ENCODE peak calls at places on chromosome 7, in four cellular contexts. X is WTC11, U is foreskin fibroblast, V is RWPE2. Z is an unnamed sample.

GRCh38 chr7:149126662-149127321 is 668 bp upstream of the ZNF425 start:
- DNase-seq in U (peak), X (no peak), V (no peak), Z (no peak)

GRCh38 chr7:114889646-114890285 is 32.1 kb upstream of the MDFIC start:
- DNase-seq in V (no peak), U (peak), X (no peak), Z (no peak)

GRCh38 chr7:16098058-16098457 is 323.3 kb downstream of the CRPPA start:
- DNase-seq in X (no peak), V (no peak), U (no peak), Z (no peak)

GRCh38 chr7:66099232-66099550 is 15.5 kb upstream of the CRCP start:
- DNase-seq in U (no peak), X (no peak), V (no peak), Z (no peak)

GRCh38 chr7:155848691-155849690 is 36.7 kb upstream of the SHH start:
- DNase-seq in V (no peak), X (no peak), U (no peak), Z (no peak)

GRCh38 chr7:3771906-3772305 is 470.9 kb downstream of the SDK1 start:
- DNase-seq in X (no peak), U (no peak), V (no peak), Z (no peak)

GRCh38 chr7:4561775-4562174 is 120.3 kb upstream of the FOXK1 start:
- DNase-seq in U (no peak), V (no peak), X (no peak), Z (no peak)

GRCh38 chr7:115941703-115942268 is 88.8 kb downstream of the TFEC start:
- DNase-seq in X (no peak), U (peak), V (no peak), Z (no peak)

GRCh38 chr7:130107949-130108674 is 37.8 kb downstream of the KLHDC10 start:
- DNase-seq in X (no peak), U (no peak), V (no peak), Z (no peak)

GRCh38 chr7:103446046-103446520 is at the start of gene SLC26A5:
- DNase-seq in V (peak), U (no peak), X (peak), Z (no peak)

GRCh38 chr7:2529161-2530075 is 9.8 kb downstream of the LFNG start:
- DNase-seq in X (no peak), V (peak), U (peak), Z (no peak)

GRCh38 chr7:92644406-92645113 is 54.4 kb upstream of the FAM133B start:
- DNase-seq in V (no peak), U (no peak), X (no peak), Z (no peak)

GRCh38 chr7:90552521-90552920 is 43.6 kb upstream of the CDK14 start:
- DNase-seq in U (no peak), X (no peak), V (no peak), Z (no peak)

GRCh38 chr7:154837087-154837486 is 165.8 kb downstream of the PAXIP1 start:
- DNase-seq in X (no peak), V (no peak), U (no peak), Z (no peak)

GRCh38 chr7:100568936-100569844 is 4.5 kb downstream of the SAP25 start:
- DNase-seq in U (peak), V (no peak), X (peak), Z (no peak)

GRCh38 chr7:157813053-157813452 is 476.2 kb downstream of the DNAJB6 start:
- DNase-seq in V (peak), X (no peak), U (no peak), Z (peak)

GRCh38 chr7:149872419-149873073 is 1.2 kb upstream of the ATP6V0E2 start:
- DNase-seq in V (peak), X (peak), U (peak), Z (no peak)

GRCh38 chr7:155544485-155544884 is 1.9 kb downstream of the CNPY1 start:
- DNase-seq in X (no peak), U (no peak), V (no peak), Z (no peak)

GRCh38 chr7:2172311-2173183 is 60.2 kb downstream of the MAD1L1 start:
- DNase-seq in X (no peak), V (no peak), U (peak), Z (no peak)

GRCh38 chr7:149772821-149773425 is 465 bp downstream of the ZNF467 start:
- DNase-seq in V (no peak), U (no peak), X (peak), Z (peak)

GRCh38 chr7:120360918-120361317 is 87.9 kb downstream of the KCND2 start:
- DNase-seq in V (no peak), U (no peak), X (no peak), Z (no peak)

GRCh38 chr7:158176561-158177173 is 411.0 kb downstream of the PTPRN2 start:
- DNase-seq in U (no peak), X (no peak), V (no peak), Z (no peak)

GRCh38 chr7:73971701-73972341 is 56.2 kb upstream of the ELN start:
- DNase-seq in U (no peak), X (peak), V (no peak), Z (peak)
- TF ChIP-seq CTCF in U (peak), X (peak), V (peak), Z (no peak)

GRCh38 chr7:131546583-131547111 is 9.8 kb downstream of the PODXL start:
- DNase-seq in V (no peak), X (peak), U (no peak), Z (peak)
- TF ChIP-seq CTCF in V (peak), X (peak), U (peak), Z (peak)

GRCh38 chr7:121395961-121396757 is at the start of gene FAM3C:
- DNase-seq in V (peak), U (peak), X (peak), Z (peak)

GRCh38 chr7:121397346-121397745 is 1.2 kb upstream of the FAM3C start:
- DNase-seq in V (no peak), X (no peak), U (no peak), Z (no peak)

GRCh38 chr7:121395494-121395960 is 581 bp downstream of the FAM3C start:
- DNase-seq in U (peak), V (peak), X (peak), Z (no peak)

GRCh38 chr7:121397832-121398231 is 1.7 kb upstream of the FAM3C start:
- DNase-seq in X (no peak), U (no peak), V (no peak), Z (no peak)

GRCh38 chr7:121398246-121398645 is 2.1 kb upstream of the FAM3C start:
- DNase-seq in V (no peak), X (no peak), U (no peak), Z (no peak)
- TF ChIP-seq CTCF in V (peak), X (no peak), U (peak), Z (peak)

DNA sequence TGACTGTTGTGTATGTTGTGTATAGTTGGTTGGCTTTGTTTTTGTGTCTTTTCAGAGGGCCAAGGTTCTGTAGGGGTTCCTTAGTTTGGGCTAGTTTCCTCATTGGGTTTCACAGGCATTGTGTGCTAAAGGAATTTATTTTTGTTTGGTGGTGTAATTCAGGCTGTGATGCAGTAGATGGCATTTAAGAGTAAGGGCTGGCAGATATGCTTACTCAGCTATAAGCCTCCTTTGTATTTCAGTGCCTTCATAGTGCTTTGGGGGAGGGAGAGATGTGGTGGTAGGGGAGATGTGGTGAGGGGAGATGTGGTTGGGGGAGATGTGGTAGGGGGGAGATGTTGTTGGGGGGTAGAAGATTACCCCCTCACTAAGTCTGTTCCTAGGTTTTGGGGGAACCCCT is 91.7 kb downstream of the SLC25A40 start:
- DNase-seq in U (no peak), V (no peak), X (no peak), Z (no peak)
- TF ChIP-seq CTCF in U (no peak), V (peak), X (no peak), Z (peak)

GRCh38 chr7:32914186-32914585 is 22.6 kb upstream of the KBTBD2 start:
- DNase-seq in U (no peak), V (no peak), X (no peak), Z (no peak)
- TF ChIP-seq CTCF in U (no peak), V (no peak), X (no peak), Z (no peak)

DNA sequence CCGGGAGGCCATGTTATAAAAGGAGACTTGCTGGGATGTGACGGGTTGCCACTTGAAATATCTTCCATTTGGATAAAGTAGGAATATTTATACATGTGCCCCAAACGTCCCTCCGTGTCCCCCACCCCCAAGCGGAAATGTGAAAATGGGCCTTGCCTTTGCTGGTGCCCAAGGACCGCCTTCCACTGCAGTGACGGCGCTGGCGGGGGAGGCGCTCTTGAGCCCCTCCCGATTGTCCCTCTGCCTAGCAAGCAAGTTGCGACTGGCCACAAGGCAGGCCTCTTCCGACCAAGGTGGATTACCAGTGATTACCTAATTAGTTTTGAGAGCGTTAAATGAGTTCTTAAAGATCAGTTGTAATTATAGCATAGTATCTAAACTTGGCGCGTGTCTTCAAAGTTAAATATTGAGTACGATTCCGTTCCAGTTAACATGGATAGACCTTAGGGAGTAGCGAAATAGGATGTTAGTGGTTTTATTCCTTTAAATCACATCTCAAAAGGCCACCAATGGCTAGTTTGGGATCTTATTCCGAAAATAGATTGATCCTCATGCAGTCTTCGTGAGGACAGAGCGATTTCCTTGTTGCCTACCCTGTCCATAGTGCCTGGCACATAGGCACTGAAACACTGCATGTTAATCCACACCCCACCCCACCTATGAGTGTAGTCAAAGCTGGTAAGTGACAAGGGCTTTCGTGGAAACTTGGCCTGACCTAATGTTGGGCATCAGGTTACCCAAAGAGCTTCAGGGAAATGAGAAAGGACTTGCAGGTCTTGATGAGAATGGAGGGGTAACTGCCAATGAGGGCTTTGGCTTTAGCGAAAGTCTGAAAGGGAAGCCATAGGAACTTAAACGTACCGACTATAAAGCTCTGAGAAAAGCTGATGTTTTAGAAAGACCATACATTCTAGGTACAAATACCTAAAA is 1.1 kb downstream of the PPIA start:
- DNase-seq in U (peak), X (peak), V (peak), Z (no peak)
- TF ChIP-seq CTCF in U (peak), X (peak), V (peak), Z (peak)